ENCODE peak calls at places on chromosomes 6 and 20, in five cellular contexts. One of them, this sample, is unnamed.

GRCh38 chr20:19692685-19693119 is 65.4 kb upstream of the RIN2 start:
- DNase-seq in ovary: peak; percentile 64
- DNase-seq in fibroblast of mammary gland: peak; percentile 39
- DNase-seq in left lung: peak; percentile 86
- DNase-seq in MM.1S: peak; percentile 58
- DNase-seq in this sample: peak; percentile 66

GRCh38 chr20:9617940-9618339 is 103.5 kb downstream of the LAMP5 start:
- DNase-seq in ovary: no peak
- DNase-seq in fibroblast of mammary gland: peak; percentile 35
- DNase-seq in left lung: no peak
- DNase-seq in MM.1S: peak; percentile 77
- DNase-seq in this sample: no peak

GRCh38 chr20:64212750-64213149 is 42.8 kb upstream of the PCMTD2 start:
- DNase-seq in ovary: peak; percentile 76
- DNase-seq in fibroblast of mammary gland: peak; percentile 60
- DNase-seq in left lung: no peak
- DNase-seq in MM.1S: no peak
- DNase-seq in this sample: no peak

GRCh38 chr20:58429303-58429702 is 40.3 kb downstream of the VAPB start:
- DNase-seq in ovary: no peak
- DNase-seq in fibroblast of mammary gland: no peak
- DNase-seq in left lung: no peak
- DNase-seq in MM.1S: no peak
- DNase-seq in this sample: no peak

GRCh38 chr6:150830409-150831165 is 34.9 kb upstream of the MTHFD1L start:
- DNase-seq in ovary: no peak
- DNase-seq in fibroblast of mammary gland: peak; percentile 29
- DNase-seq in left lung: no peak
- DNase-seq in MM.1S: no peak
- DNase-seq in this sample: no peak

GRCh38 chr20:36101201-36101600 is 53.3 kb upstream of the EPB41L1 start:
- DNase-seq in ovary: no peak
- DNase-seq in fibroblast of mammary gland: no peak
- DNase-seq in left lung: no peak
- DNase-seq in MM.1S: peak; percentile 86
- DNase-seq in this sample: no peak

GRCh38 chr6:125954735-125955410 is 1.7 kb upstream of the HINT3 start:
- DNase-seq in ovary: no peak
- DNase-seq in fibroblast of mammary gland: no peak
- DNase-seq in left lung: no peak
- DNase-seq in MM.1S: no peak
- DNase-seq in this sample: no peak

GRCh38 chr6:34580707-34581560 is 24.8 kb upstream of the SPDEF start:
- DNase-seq in ovary: peak; percentile 66
- DNase-seq in fibroblast of mammary gland: no peak
- DNase-seq in left lung: no peak
- DNase-seq in MM.1S: no peak
- DNase-seq in this sample: no peak

GRCh38 chr20:35446356-35447078 is 8.5 kb upstream of the GDF5 start:
- DNase-seq in ovary: no peak
- DNase-seq in fibroblast of mammary gland: no peak
- DNase-seq in left lung: no peak
- DNase-seq in MM.1S: no peak
- DNase-seq in this sample: no peak

GRCh38 chr20:17155401-17155800 is 71.4 kb upstream of the PCSK2 start:
- DNase-seq in ovary: no peak
- DNase-seq in fibroblast of mammary gland: no peak
- DNase-seq in left lung: no peak
- DNase-seq in MM.1S: no peak
- DNase-seq in this sample: no peak

GRCh38 chr6:101397199-101397598 is 3.7 kb downstream of the GRIK2 start:
- DNase-seq in ovary: no peak
- DNase-seq in fibroblast of mammary gland: peak; percentile 50
- DNase-seq in left lung: no peak
- DNase-seq in MM.1S: no peak
- DNase-seq in this sample: no peak
- TF ChIP-seq CTCF in ovary: no peak
- TF ChIP-seq CTCF in fibroblast of mammary gland: peak; percentile 31
- TF ChIP-seq CTCF in left lung: no peak
- TF ChIP-seq CTCF in MM.1S: no peak
- TF ChIP-seq CTCF in this sample: no peak

GRCh38 chr6:36850001-36850400 is 10.8 kb upstream of the CPNE5 start:
- DNase-seq in ovary: no peak
- DNase-seq in fibroblast of mammary gland: no peak
- DNase-seq in left lung: no peak
- DNase-seq in MM.1S: no peak
- DNase-seq in this sample: no peak

GRCh38 chr6:36853325-36853724 is 14.1 kb upstream of the CPNE5 start:
- DNase-seq in ovary: peak; percentile 58
- DNase-seq in fibroblast of mammary gland: peak; percentile 91
- DNase-seq in left lung: no peak
- DNase-seq in MM.1S: no peak
- DNase-seq in this sample: no peak

GRCh38 chr6:36851149-36851614 is 11.9 kb upstream of the CPNE5 start:
- DNase-seq in ovary: peak; percentile 76
- DNase-seq in fibroblast of mammary gland: peak; percentile 95
- DNase-seq in left lung: no peak
- DNase-seq in MM.1S: peak; percentile 56
- DNase-seq in this sample: peak; percentile 68

GRCh38 chr6:36851632-36852031 is 12.4 kb upstream of the CPNE5 start:
- DNase-seq in ovary: peak; percentile 39
- DNase-seq in fibroblast of mammary gland: no peak
- DNase-seq in left lung: no peak
- DNase-seq in MM.1S: no peak
- DNase-seq in this sample: no peak

GRCh38 chr6:36852481-36853147 is 13.4 kb upstream of the CPNE5 start:
- DNase-seq in ovary: no peak
- DNase-seq in fibroblast of mammary gland: peak; percentile 86
- DNase-seq in left lung: no peak
- DNase-seq in MM.1S: no peak
- DNase-seq in this sample: no peak
- TF ChIP-seq CTCF in ovary: no peak
- TF ChIP-seq CTCF in fibroblast of mammary gland: peak; percentile 20
- TF ChIP-seq CTCF in left lung: no peak
- TF ChIP-seq CTCF in MM.1S: no peak
- TF ChIP-seq CTCF in this sample: no peak

GRCh38 chr6:137740967-137741761 is 125.9 kb upstream of the TNFAIP3 start:
- DNase-seq in ovary: no peak
- DNase-seq in fibroblast of mammary gland: no peak
- DNase-seq in left lung: no peak
- DNase-seq in MM.1S: no peak
- DNase-seq in this sample: no peak
- TF ChIP-seq CTCF in ovary: no peak
- TF ChIP-seq CTCF in fibroblast of mammary gland: no peak
- TF ChIP-seq CTCF in left lung: no peak
- TF ChIP-seq CTCF in MM.1S: peak; percentile 12
- TF ChIP-seq CTCF in this sample: no peak

DNA sequence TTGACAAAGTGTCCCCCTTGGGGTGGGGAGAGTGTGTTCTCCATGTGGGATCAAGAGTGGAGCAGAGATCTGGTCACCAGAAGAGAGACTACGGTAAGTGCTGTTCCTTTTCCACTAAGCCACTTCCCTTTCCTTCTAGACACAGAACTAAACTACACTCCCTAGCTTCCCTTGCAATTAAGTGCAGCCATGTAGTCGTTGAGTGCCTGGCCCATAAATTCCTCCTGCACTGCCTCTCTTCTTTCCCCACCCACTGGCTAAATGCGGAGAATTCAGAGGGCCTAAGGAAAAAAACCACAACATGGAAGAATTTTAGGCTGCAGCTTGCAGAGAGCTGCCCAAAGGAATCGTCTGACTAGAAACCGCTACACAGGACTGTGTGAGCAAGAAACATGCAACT is 1.5 kb downstream of the WDR27 start:
- DNase-seq in ovary: no peak
- DNase-seq in fibroblast of mammary gland: peak; percentile 22
- DNase-seq in left lung: no peak
- DNase-seq in MM.1S: no peak
- DNase-seq in this sample: no peak
- TF ChIP-seq CTCF in ovary: no peak
- TF ChIP-seq CTCF in fibroblast of mammary gland: no peak
- TF ChIP-seq CTCF in left lung: no peak
- TF ChIP-seq CTCF in MM.1S: no peak
- TF ChIP-seq CTCF in this sample: no peak

DNA sequence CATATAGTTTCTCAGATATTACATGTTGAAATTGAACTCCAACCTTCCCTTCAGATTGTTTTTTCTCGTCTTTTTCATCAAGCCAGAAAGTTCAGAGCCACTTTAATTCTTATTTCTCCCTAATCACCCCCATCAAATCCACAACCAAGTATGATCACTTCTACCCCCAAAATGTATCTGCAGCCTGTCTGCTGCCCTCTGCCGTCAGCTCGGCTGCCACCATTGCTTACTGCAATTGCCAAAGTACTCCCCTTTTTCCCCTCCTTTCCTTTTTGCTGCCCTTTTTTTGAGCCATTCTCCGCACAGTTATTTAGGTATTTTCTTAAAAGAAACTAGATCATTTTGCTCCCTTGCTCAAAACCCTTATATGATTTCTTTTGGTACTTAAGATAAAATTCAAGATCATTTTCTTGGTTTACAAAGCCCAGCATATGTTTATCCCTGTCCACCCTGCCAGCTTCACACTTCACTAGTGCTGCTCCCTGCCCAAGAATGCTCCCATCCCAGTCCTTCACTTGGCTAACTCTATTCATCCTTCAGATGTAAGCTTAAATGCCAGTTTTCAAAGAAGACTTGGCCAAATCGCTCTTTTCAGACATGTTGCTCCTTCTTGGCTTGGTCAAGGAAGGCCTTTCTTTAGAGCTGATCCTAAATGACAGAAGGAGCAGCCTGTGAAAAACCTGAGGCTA is 63.6 kb downstream of the SH3BGRL2 start:
- DNase-seq in ovary: no peak
- DNase-seq in fibroblast of mammary gland: peak; percentile 9
- DNase-seq in left lung: no peak
- DNase-seq in MM.1S: no peak
- DNase-seq in this sample: no peak
- TF ChIP-seq CTCF in ovary: no peak
- TF ChIP-seq CTCF in fibroblast of mammary gland: peak; percentile 50
- TF ChIP-seq CTCF in left lung: no peak
- TF ChIP-seq CTCF in MM.1S: no peak
- TF ChIP-seq CTCF in this sample: no peak

GRCh38 chr6:30171677-30172471 is 8.5 kb downstream of the TRIM15 start:
- DNase-seq in ovary: no peak
- DNase-seq in fibroblast of mammary gland: peak; percentile 19
- DNase-seq in left lung: peak; percentile 78
- DNase-seq in MM.1S: no peak
- DNase-seq in this sample: no peak
- TF ChIP-seq CTCF in ovary: no peak
- TF ChIP-seq CTCF in fibroblast of mammary gland: no peak
- TF ChIP-seq CTCF in left lung: no peak
- TF ChIP-seq CTCF in MM.1S: no peak
- TF ChIP-seq CTCF in this sample: no peak

GRCh38 chr6:75266716-75267291 is 17.8 kb downstream of the TMEM30A start:
- DNase-seq in ovary: no peak
- DNase-seq in fibroblast of mammary gland: peak; percentile 77
- DNase-seq in left lung: no peak
- DNase-seq in MM.1S: peak; percentile 62
- DNase-seq in this sample: peak; percentile 26
- TF ChIP-seq CTCF in ovary: peak; percentile 71
- TF ChIP-seq CTCF in fibroblast of mammary gland: peak; percentile 89
- TF ChIP-seq CTCF in left lung: peak; percentile 63
- TF ChIP-seq CTCF in MM.1S: peak; percentile 84
- TF ChIP-seq CTCF in this sample: peak; percentile 67

GRCh38 chr20:62616728-62617621 is 25.3 kb upstream of the SLCO4A1 start:
- DNase-seq in ovary: peak; percentile 69
- DNase-seq in fibroblast of mammary gland: peak; percentile 52
- DNase-seq in left lung: peak; percentile 96
- DNase-seq in MM.1S: peak; percentile 49
- DNase-seq in this sample: peak; percentile 90
- TF ChIP-seq CTCF in ovary: peak; percentile 77
- TF ChIP-seq CTCF in fibroblast of mammary gland: peak; percentile 88
- TF ChIP-seq CTCF in left lung: peak; percentile 95
- TF ChIP-seq CTCF in MM.1S: peak; percentile 95
- TF ChIP-seq CTCF in this sample: peak; percentile 97

GRCh38 chr20:407097-407952 is 774 bp upstream of the RBCK1 start:
- DNase-seq in ovary: peak; percentile 67
- DNase-seq in fibroblast of mammary gland: peak; percentile 77
- DNase-seq in left lung: peak; percentile 96
- DNase-seq in MM.1S: peak; percentile 71
- DNase-seq in this sample: peak; percentile 94
- TF ChIP-seq CTCF in ovary: no peak
- TF ChIP-seq CTCF in fibroblast of mammary gland: peak; percentile 33
- TF ChIP-seq CTCF in left lung: no peak
- TF ChIP-seq CTCF in MM.1S: peak; percentile 60
- TF ChIP-seq CTCF in this sample: no peak